ENCODE peak calls at places on chromosomes 1 and 21, in seven cellular contexts. One of them, this sample, is unnamed.

GRCh38 chr1:106746448-106747085 is 309.9 kb upstream of the PRMT6 start:
- DNase-seq in brain microvascular endothelial cell: no peak
- DNase-seq in skeletal muscle cell: no peak
- DNase-seq in Peyer's patch: no peak
- DNase-seq in glutamatergic neuron: no peak
- DNase-seq in foreskin fibroblast: no peak
- DNase-seq in fibroblast of mammary gland: no peak
- DNase-seq in this sample: no peak

GRCh38 chr1:110829955-110830553 is 42.9 kb upstream of the CD53 start:
- DNase-seq in Peyer's patch: peak; percentile 23
- DNase-seq in brain microvascular endothelial cell: no peak
- DNase-seq in fibroblast of mammary gland: peak; percentile 28
- DNase-seq in glutamatergic neuron: no peak
- DNase-seq in foreskin fibroblast: peak; percentile 7
- DNase-seq in skeletal muscle cell: no peak
- DNase-seq in this sample: no peak

GRCh38 chr1:89942825-89943658 is 51.9 kb upstream of the ZNF326 start:
- DNase-seq in glutamatergic neuron: no peak
- DNase-seq in fibroblast of mammary gland: peak; percentile 15
- DNase-seq in Peyer's patch: no peak
- DNase-seq in skeletal muscle cell: no peak
- DNase-seq in foreskin fibroblast: peak; percentile 75
- DNase-seq in brain microvascular endothelial cell: peak; percentile 40
- DNase-seq in this sample: no peak

GRCh38 chr1:165897326-165898303 is 70.2 kb downstream of the UCK2 start:
- DNase-seq in glutamatergic neuron: no peak
- DNase-seq in brain microvascular endothelial cell: peak; percentile 35
- DNase-seq in foreskin fibroblast: peak; percentile 81
- DNase-seq in Peyer's patch: no peak
- DNase-seq in skeletal muscle cell: no peak
- DNase-seq in fibroblast of mammary gland: peak; percentile 58
- DNase-seq in this sample: no peak

GRCh38 chr1:29876902-29877301 is 640.6 kb downstream of the PTPRU start:
- DNase-seq in Peyer's patch: no peak
- DNase-seq in brain microvascular endothelial cell: no peak
- DNase-seq in foreskin fibroblast: no peak
- DNase-seq in glutamatergic neuron: no peak
- DNase-seq in skeletal muscle cell: no peak
- DNase-seq in fibroblast of mammary gland: no peak
- DNase-seq in this sample: no peak

GRCh38 chr1:9626201-9626608 is 25.3 kb upstream of the PIK3CD start:
- DNase-seq in brain microvascular endothelial cell: no peak
- DNase-seq in foreskin fibroblast: no peak
- DNase-seq in skeletal muscle cell: no peak
- DNase-seq in Peyer's patch: peak; percentile 63
- DNase-seq in fibroblast of mammary gland: no peak
- DNase-seq in glutamatergic neuron: no peak
- DNase-seq in this sample: no peak

GRCh38 chr1:84062496-84062895 is 63.6 kb upstream of the TTLL7 start:
- DNase-seq in foreskin fibroblast: no peak
- DNase-seq in fibroblast of mammary gland: no peak
- DNase-seq in skeletal muscle cell: no peak
- DNase-seq in glutamatergic neuron: no peak
- DNase-seq in Peyer's patch: no peak
- DNase-seq in brain microvascular endothelial cell: no peak
- DNase-seq in this sample: no peak

GRCh38 chr1:161209790-161210409 is 5.2 kb upstream of the FCER1G start:
- DNase-seq in fibroblast of mammary gland: peak; percentile 75
- DNase-seq in Peyer's patch: peak; percentile 63
- DNase-seq in foreskin fibroblast: peak; percentile 81
- DNase-seq in brain microvascular endothelial cell: peak; percentile 59
- DNase-seq in glutamatergic neuron: peak; percentile 82
- DNase-seq in skeletal muscle cell: no peak
- DNase-seq in this sample: peak; percentile 62

GRCh38 chr1:28971980-28972771 is 57.8 kb downstream of the EPB41 start:
- DNase-seq in foreskin fibroblast: peak; percentile 80
- DNase-seq in skeletal muscle cell: peak; percentile 70
- DNase-seq in glutamatergic neuron: no peak
- DNase-seq in Peyer's patch: no peak
- DNase-seq in brain microvascular endothelial cell: peak; percentile 81
- DNase-seq in fibroblast of mammary gland: peak; percentile 95
- DNase-seq in this sample: peak; percentile 92

GRCh38 chr1:232949636-232950196 is 695 bp upstream of the NTPCR start:
- DNase-seq in fibroblast of mammary gland: no peak
- DNase-seq in glutamatergic neuron: no peak
- DNase-seq in brain microvascular endothelial cell: no peak
- DNase-seq in skeletal muscle cell: no peak
- DNase-seq in Peyer's patch: no peak
- DNase-seq in foreskin fibroblast: no peak
- DNase-seq in this sample: no peak

GRCh38 chr21:42646836-42647235 is 6.6 kb upstream of the PDE9A start:
- DNase-seq in foreskin fibroblast: no peak
- DNase-seq in skeletal muscle cell: no peak
- DNase-seq in brain microvascular endothelial cell: no peak
- DNase-seq in fibroblast of mammary gland: no peak
- DNase-seq in glutamatergic neuron: peak; percentile 8
- DNase-seq in Peyer's patch: no peak
- DNase-seq in this sample: no peak

GRCh38 chr1:58754056-58754613 is 29.7 kb downstream of the JUN start:
- DNase-seq in glutamatergic neuron: no peak
- DNase-seq in Peyer's patch: no peak
- DNase-seq in brain microvascular endothelial cell: no peak
- DNase-seq in foreskin fibroblast: peak; percentile 62
- DNase-seq in skeletal muscle cell: no peak
- DNase-seq in fibroblast of mammary gland: no peak
- DNase-seq in this sample: no peak

GRCh38 chr1:91803847-91804545 is 82.0 kb downstream of the TGFBR3 start:
- DNase-seq in skeletal muscle cell: no peak
- DNase-seq in foreskin fibroblast: peak; percentile 42
- DNase-seq in fibroblast of mammary gland: peak; percentile 58
- DNase-seq in glutamatergic neuron: no peak
- DNase-seq in Peyer's patch: peak; percentile 20
- DNase-seq in brain microvascular endothelial cell: no peak
- DNase-seq in this sample: no peak

GRCh38 chr1:151989131-151989868 is 4.4 kb downstream of the S100A10 start:
- DNase-seq in skeletal muscle cell: no peak
- DNase-seq in brain microvascular endothelial cell: peak; percentile 76
- DNase-seq in Peyer's patch: no peak
- DNase-seq in glutamatergic neuron: no peak
- DNase-seq in fibroblast of mammary gland: peak; percentile 91
- DNase-seq in foreskin fibroblast: peak; percentile 95
- DNase-seq in this sample: peak; percentile 88